ENCODE peak calls at places on chromosome 1, in six cellular contexts. One of them, this sample, is unnamed.
A peak's percentile ranks its signal among the peaks of the same experiment; 100 is the strongest.

GRCh38 chr1:216929870-216930582 is 206.8 kb upstream of the ESRRG start:
- DNase-seq in H1: no peak
- DNase-seq in trophoblast cell: no peak
- DNase-seq in H9: no peak
- DNase-seq in neuronal stem cell: no peak
- DNase-seq in IMR-90: peak; percentile 84
- DNase-seq in this sample: peak; percentile 14

GRCh38 chr1:220595179-220595578 is 67.2 kb downstream of the MARK1 start:
- DNase-seq in neuronal stem cell: no peak
- DNase-seq in IMR-90: no peak
- DNase-seq in H1: no peak
- DNase-seq in trophoblast cell: peak; percentile 21
- DNase-seq in H9: no peak
- DNase-seq in this sample: no peak

GRCh38 chr1:181149326-181150000 is 61.0 kb downstream of the IER5 start:
- DNase-seq in H9: no peak
- DNase-seq in trophoblast cell: no peak
- DNase-seq in IMR-90: no peak
- DNase-seq in H1: no peak
- DNase-seq in neuronal stem cell: no peak
- DNase-seq in this sample: no peak

GRCh38 chr1:50665413-50665812 is 242.2 kb upstream of the DMRTA2 start:
- DNase-seq in IMR-90: peak; percentile 57
- DNase-seq in neuronal stem cell: no peak
- DNase-seq in trophoblast cell: no peak
- DNase-seq in H1: no peak
- DNase-seq in H9: no peak
- DNase-seq in this sample: peak; percentile 64

GRCh38 chr1:46489638-46490602 is at the start of gene DMBX1:
- DNase-seq in neuronal stem cell: no peak
- DNase-seq in IMR-90: no peak
- DNase-seq in H9: peak; percentile 86
- DNase-seq in H1: no peak
- DNase-seq in trophoblast cell: no peak
- DNase-seq in this sample: peak; percentile 8

GRCh38 chr1:236685917-236686814 is at the start of gene ACTN2:
- DNase-seq in H1: no peak
- DNase-seq in trophoblast cell: peak; percentile 6
- DNase-seq in IMR-90: no peak
- DNase-seq in H9: peak; percentile 76
- DNase-seq in neuronal stem cell: peak; percentile 46
- DNase-seq in this sample: peak; percentile 5

GRCh38 chr1:154485106-154485505 is 16.9 kb upstream of the TDRD10 start:
- DNase-seq in IMR-90: no peak
- DNase-seq in H9: no peak
- DNase-seq in H1: no peak
- DNase-seq in neuronal stem cell: no peak
- DNase-seq in trophoblast cell: no peak
- DNase-seq in this sample: no peak

GRCh38 chr1:6257541-6258069 is 3.3 kb downstream of the GPR153 start:
- DNase-seq in H1: no peak
- DNase-seq in neuronal stem cell: no peak
- DNase-seq in trophoblast cell: no peak
- DNase-seq in H9: no peak
- DNase-seq in IMR-90: no peak
- DNase-seq in this sample: no peak

GRCh38 chr1:14844923-14845617 is 246.6 kb downstream of the KAZN start:
- DNase-seq in trophoblast cell: no peak
- DNase-seq in H9: no peak
- DNase-seq in H1: no peak
- DNase-seq in IMR-90: no peak
- DNase-seq in neuronal stem cell: no peak
- DNase-seq in this sample: no peak

GRCh38 chr1:67479146-67479891 is 49.1 kb upstream of the SERBP1 start:
- DNase-seq in IMR-90: no peak
- DNase-seq in H9: no peak
- DNase-seq in H1: no peak
- DNase-seq in neuronal stem cell: no peak
- DNase-seq in trophoblast cell: peak; percentile 25
- DNase-seq in this sample: no peak

GRCh38 chr1:165456861-165457260 is 11.9 kb upstream of the RXRG start:
- DNase-seq in IMR-90: no peak
- DNase-seq in trophoblast cell: no peak
- DNase-seq in H9: no peak
- DNase-seq in neuronal stem cell: no peak
- DNase-seq in H1: no peak
- DNase-seq in this sample: no peak

GRCh38 chr1:182069028-182069466 is 7.5 kb upstream of the ZNF648 start:
- DNase-seq in IMR-90: peak; percentile 14
- DNase-seq in H9: peak; percentile 91
- DNase-seq in trophoblast cell: peak; percentile 64
- DNase-seq in neuronal stem cell: peak; percentile 64
- DNase-seq in H1: peak; percentile 75
- DNase-seq in this sample: peak; percentile 3

GRCh38 chr1:62689524-62689923 is 1.3 kb upstream of the DOCK7 start:
- DNase-seq in H9: no peak
- DNase-seq in trophoblast cell: peak; percentile 26
- DNase-seq in IMR-90: peak; percentile 91
- DNase-seq in neuronal stem cell: no peak
- DNase-seq in H1: no peak
- DNase-seq in this sample: peak; percentile 90

GRCh38 chr1:170377896-170378634 is 153.9 kb upstream of the GORAB start:
- DNase-seq in neuronal stem cell: no peak
- DNase-seq in trophoblast cell: no peak
- DNase-seq in H1: no peak
- DNase-seq in IMR-90: no peak
- DNase-seq in H9: no peak
- DNase-seq in this sample: no peak

DNA sequence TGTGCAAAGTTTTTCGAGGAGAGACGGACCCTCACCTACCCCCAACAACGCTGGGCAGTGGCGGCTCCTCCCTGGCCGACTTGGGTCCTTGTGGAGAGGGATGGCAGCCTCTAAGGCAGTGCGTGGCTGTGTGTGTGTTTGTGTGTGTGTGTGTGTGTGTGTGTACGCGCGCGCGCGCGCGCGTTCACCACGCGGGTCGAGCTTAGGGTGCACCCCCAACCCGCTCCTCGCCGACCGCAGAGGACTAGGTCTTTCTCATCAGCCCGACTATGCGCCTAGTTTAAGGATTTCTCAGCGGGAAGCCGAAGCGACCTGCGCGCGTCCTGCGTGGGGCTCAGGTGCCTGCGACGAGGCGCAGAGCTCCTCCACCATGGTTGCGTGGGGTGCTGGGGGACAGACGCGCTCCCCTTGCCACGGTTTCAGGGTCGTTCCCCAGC is 940 bp downstream of the SOX13 start:
- DNase-seq in H9: no peak
- DNase-seq in H1: no peak
- DNase-seq in IMR-90: no peak
- DNase-seq in trophoblast cell: no peak
- DNase-seq in neuronal stem cell: no peak
- DNase-seq in this sample: peak; percentile 59
- H3K23ac ChIP-seq in H9: no peak overlapping the region
- H3K23ac ChIP-seq in H1: no peak overlapping the region
- H3K23ac ChIP-seq in IMR-90: peak overlapping the region; percentile 86
- H3K23ac ChIP-seq in trophoblast cell: no peak overlapping the region
- H3K23ac ChIP-seq in neuronal stem cell: peak overlapping the region; percentile 97
- H3K23ac ChIP-seq in this sample: no peak overlapping the region

GRCh38 chr1:232570007-232570406 is 59.9 kb downstream of the SIPA1L2 start:
- DNase-seq in neuronal stem cell: no peak
- DNase-seq in H1: no peak
- DNase-seq in IMR-90: peak; percentile 22
- DNase-seq in trophoblast cell: no peak
- DNase-seq in H9: no peak
- DNase-seq in this sample: no peak

GRCh38 chr1:232574077-232574476 is 55.9 kb downstream of the SIPA1L2 start:
- DNase-seq in IMR-90: no peak
- DNase-seq in H9: no peak
- DNase-seq in neuronal stem cell: no peak
- DNase-seq in H1: no peak
- DNase-seq in trophoblast cell: no peak
- DNase-seq in this sample: no peak

GRCh38 chr1:232568906-232569305 is 61.0 kb downstream of the SIPA1L2 start:
- DNase-seq in H9: no peak
- DNase-seq in trophoblast cell: no peak
- DNase-seq in IMR-90: no peak
- DNase-seq in H1: no peak
- DNase-seq in neuronal stem cell: no peak
- DNase-seq in this sample: peak; percentile 25

GRCh38 chr1:232568331-232568852 is 61.5 kb downstream of the SIPA1L2 start:
- DNase-seq in neuronal stem cell: no peak
- DNase-seq in H1: no peak
- DNase-seq in trophoblast cell: no peak
- DNase-seq in IMR-90: no peak
- DNase-seq in H9: no peak
- DNase-seq in this sample: no peak

GRCh38 chr1:232571523-232571922 is 58.4 kb downstream of the SIPA1L2 start:
- DNase-seq in trophoblast cell: no peak
- DNase-seq in H1: no peak
- DNase-seq in IMR-90: peak; percentile 35
- DNase-seq in neuronal stem cell: no peak
- DNase-seq in H9: no peak
- DNase-seq in this sample: peak; percentile 43
- H3K4ac ChIP-seq in trophoblast cell: no peak overlapping the region
- H3K4ac ChIP-seq in H1: no peak overlapping the region
- H3K4ac ChIP-seq in IMR-90: no peak overlapping the region
- H3K4ac ChIP-seq in neuronal stem cell: no peak overlapping the region
- H3K4ac ChIP-seq in H9: no peak overlapping the region
- H3K4ac ChIP-seq in this sample: no peak overlapping the region

DNA sequence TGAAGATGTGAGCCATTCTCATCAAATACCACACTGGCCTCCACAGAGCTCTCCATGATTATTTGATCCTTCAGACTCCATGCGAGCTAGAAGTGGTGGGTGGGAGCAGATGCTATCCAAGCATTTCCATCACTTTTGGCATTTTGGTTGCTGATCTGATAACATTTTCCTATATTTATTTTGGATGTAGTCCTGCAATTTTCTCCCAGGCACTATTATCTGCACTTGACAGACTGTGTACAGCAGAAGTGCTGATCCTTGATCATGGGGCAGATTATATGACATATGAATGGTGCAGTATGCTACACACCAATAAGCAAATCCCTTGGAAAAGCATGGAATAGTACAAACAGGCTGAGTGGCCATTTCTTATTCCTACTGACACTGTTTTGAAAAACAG is 167.6 kb upstream of the LRRC7 start:
- DNase-seq in neuronal stem cell: no peak
- DNase-seq in H1: no peak
- DNase-seq in trophoblast cell: no peak
- DNase-seq in IMR-90: no peak
- DNase-seq in H9: no peak
- DNase-seq in this sample: no peak
- H3K14ac ChIP-seq in neuronal stem cell: no peak overlapping the region
- H3K14ac ChIP-seq in H1: no peak overlapping the region
- H3K14ac ChIP-seq in trophoblast cell: no peak overlapping the region
- H3K14ac ChIP-seq in IMR-90: no peak overlapping the region
- H3K14ac ChIP-seq in H9: no peak overlapping the region
- H3K14ac ChIP-seq in this sample: no peak overlapping the region

DNA sequence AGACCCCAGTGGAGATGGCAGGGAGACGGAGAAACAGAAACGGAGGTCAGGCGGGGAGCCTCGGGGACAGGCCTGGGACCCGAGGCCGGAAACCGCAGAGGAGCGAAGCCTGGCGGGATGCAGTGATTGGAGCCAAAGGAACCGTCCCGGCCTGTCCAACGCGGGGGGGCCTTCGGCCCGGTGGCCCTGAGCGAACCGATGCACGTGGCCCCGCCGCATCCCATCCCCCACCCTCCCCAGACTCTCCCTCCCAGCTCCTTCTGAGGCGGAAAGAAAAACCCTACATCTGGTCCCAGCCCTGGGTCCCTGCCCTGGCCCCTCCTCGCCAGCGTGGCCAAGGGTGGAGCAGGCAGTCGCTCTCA is 1.2 kb upstream of the CRABP2 start:
- DNase-seq in H9: peak; percentile 82
- DNase-seq in IMR-90: no peak
- DNase-seq in trophoblast cell: peak; percentile 51
- DNase-seq in neuronal stem cell: peak; percentile 78
- DNase-seq in H1: no peak
- DNase-seq in this sample: peak; percentile 66
- H3K23ac ChIP-seq in H9: no peak overlapping the region
- H3K23ac ChIP-seq in IMR-90: peak overlapping the region; percentile 20
- H3K23ac ChIP-seq in trophoblast cell: no peak overlapping the region
- H3K23ac ChIP-seq in neuronal stem cell: peak overlapping the region; percentile 61
- H3K23ac ChIP-seq in H1: no peak overlapping the region
- H3K23ac ChIP-seq in this sample: no peak overlapping the region

DNA sequence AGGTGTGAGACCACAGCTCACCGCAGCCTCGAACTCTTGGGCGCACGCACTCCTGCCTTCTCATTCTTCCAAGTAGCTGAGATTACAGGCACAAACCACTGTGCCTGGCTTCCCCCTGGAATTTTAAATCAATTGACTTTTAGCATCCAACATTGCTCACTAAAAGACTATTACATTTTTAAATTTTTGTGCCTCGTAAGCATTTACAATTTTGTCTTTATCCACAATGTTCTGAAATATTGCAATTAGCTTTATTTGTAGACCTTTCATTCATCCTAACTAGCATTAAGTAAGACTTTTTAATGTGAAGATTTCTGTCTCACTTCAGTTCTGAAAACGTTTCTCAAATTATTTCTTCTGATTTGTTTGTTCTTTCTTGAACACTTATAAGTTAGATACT is 122.9 kb downstream of the HFM1 start:
- DNase-seq in neuronal stem cell: no peak
- DNase-seq in H1: no peak
- DNase-seq in IMR-90: no peak
- DNase-seq in H9: no peak
- DNase-seq in trophoblast cell: no peak
- DNase-seq in this sample: no peak
- H3K4ac ChIP-seq in neuronal stem cell: no peak overlapping the region
- H3K4ac ChIP-seq in H1: no peak overlapping the region
- H3K4ac ChIP-seq in IMR-90: no peak overlapping the region
- H3K4ac ChIP-seq in H9: no peak overlapping the region
- H3K4ac ChIP-seq in trophoblast cell: no peak overlapping the region
- H3K4ac ChIP-seq in this sample: no peak overlapping the region

This sample was measured in mesenchymal stem cell.